ENCODE peak calls at places on chromosomes 11 and 22, in seven cellular contexts. One of them, this sample, is unnamed. For H3K9me2, the result is how much of the 10 kb centered on the place peaks cover.

GRCh38 chr11:113014262-113014661 is 53.0 kb downstream of the NCAM1 start:
- DNase-seq in GM23248: peak
- DNase-seq in GM23338: no peak
- DNase-seq in PC-3: no peak
- DNase-seq in hepatocyte: peak
- DNase-seq in HCT116: no peak
- DNase-seq in PC-9: no peak
- DNase-seq in this sample: no peak

GRCh38 chr11:78208257-78209165 is 19.8 kb downstream of the USP35 start:
- DNase-seq in GM23248: peak
- DNase-seq in GM23338: no peak
- DNase-seq in PC-3: no peak
- DNase-seq in hepatocyte: no peak
- DNase-seq in HCT116: no peak
- DNase-seq in PC-9: no peak
- DNase-seq in this sample: no peak

GRCh38 chr11:101436511-101437142 is 147.2 kb downstream of the TRPC6 start:
- DNase-seq in GM23248: peak
- DNase-seq in GM23338: peak
- DNase-seq in PC-3: peak
- DNase-seq in hepatocyte: peak
- DNase-seq in HCT116: peak
- DNase-seq in PC-9: peak
- DNase-seq in this sample: peak

GRCh38 chr11:86115542-86116385 is 46.9 kb upstream of the PICALM start:
- DNase-seq in GM23248: peak
- DNase-seq in GM23338: no peak
- DNase-seq in PC-3: peak
- DNase-seq in hepatocyte: no peak
- DNase-seq in HCT116: no peak
- DNase-seq in PC-9: no peak
- DNase-seq in this sample: no peak

GRCh38 chr11:75328426-75329277 is 22.8 kb downstream of the ARRB1 start:
- DNase-seq in GM23248: peak
- DNase-seq in GM23338: peak
- DNase-seq in PC-3: peak
- DNase-seq in hepatocyte: peak
- DNase-seq in HCT116: peak
- DNase-seq in PC-9: peak
- DNase-seq in this sample: no peak

GRCh38 chr11:61694971-61695706 is 14.9 kb downstream of the DAGLA start:
- DNase-seq in GM23248: no peak
- DNase-seq in GM23338: peak
- DNase-seq in PC-3: peak
- DNase-seq in hepatocyte: no peak
- DNase-seq in HCT116: no peak
- DNase-seq in PC-9: peak
- DNase-seq in this sample: no peak

GRCh38 chr11:62012451-62013265 is 45.2 kb upstream of the FTH1 start:
- DNase-seq in GM23248: peak
- DNase-seq in GM23338: no peak
- DNase-seq in PC-3: peak
- DNase-seq in hepatocyte: no peak
- DNase-seq in HCT116: no peak
- DNase-seq in PC-9: peak
- DNase-seq in this sample: no peak

GRCh38 chr11:71190551-71190950 is 61.8 kb downstream of the SHANK2 start:
- DNase-seq in GM23248: no peak
- DNase-seq in GM23338: no peak
- DNase-seq in PC-3: no peak
- DNase-seq in hepatocyte: no peak
- DNase-seq in HCT116: no peak
- DNase-seq in PC-9: no peak
- DNase-seq in this sample: no peak

GRCh38 chr11:66119348-66120133 is 49.5 kb downstream of the PACS1 start:
- DNase-seq in GM23248: peak
- DNase-seq in GM23338: peak
- DNase-seq in PC-3: peak
- DNase-seq in hepatocyte: peak
- DNase-seq in HCT116: peak
- DNase-seq in PC-9: peak
- DNase-seq in this sample: no peak

GRCh38 chr11:88288560-88288959 is 49.0 kb downstream of the CTSC start:
- DNase-seq in GM23248: no peak
- DNase-seq in GM23338: no peak
- DNase-seq in PC-3: peak
- DNase-seq in hepatocyte: no peak
- DNase-seq in HCT116: no peak
- DNase-seq in PC-9: no peak
- DNase-seq in this sample: no peak

GRCh38 chr11:134557571-134558257 is 145.7 kb upstream of the B3GAT1 start:
- DNase-seq in GM23248: no peak
- DNase-seq in GM23338: no peak
- DNase-seq in PC-3: peak
- DNase-seq in hepatocyte: no peak
- DNase-seq in HCT116: no peak
- DNase-seq in PC-9: no peak
- DNase-seq in this sample: no peak

GRCh38 chr11:126451211-126451802 is 95.8 kb downstream of the ST3GAL4 start:
- DNase-seq in GM23248: no peak
- DNase-seq in GM23338: no peak
- DNase-seq in PC-3: no peak
- DNase-seq in hepatocyte: no peak
- DNase-seq in HCT116: no peak
- DNase-seq in PC-9: no peak
- DNase-seq in this sample: no peak

GRCh38 chr11:95081412-95081811 is 8.2 kb upstream of the ENDOD1 start:
- DNase-seq in GM23248: no peak
- DNase-seq in GM23338: peak
- DNase-seq in PC-3: no peak
- DNase-seq in hepatocyte: no peak
- DNase-seq in HCT116: no peak
- DNase-seq in PC-9: no peak
- DNase-seq in this sample: no peak

GRCh38 chr11:20068691-20069090 is 91.6 kb downstream of the DBX1 start:
- DNase-seq in GM23248: no peak
- DNase-seq in GM23338: no peak
- DNase-seq in PC-3: no peak
- DNase-seq in hepatocyte: no peak
- DNase-seq in HCT116: no peak
- DNase-seq in PC-9: no peak
- DNase-seq in this sample: no peak

GRCh38 chr11:121711900-121712424 is 259.2 kb upstream of the SORL1-AS1 start:
- DNase-seq in GM23248: peak
- DNase-seq in GM23338: no peak
- DNase-seq in PC-3: no peak
- DNase-seq in hepatocyte: no peak
- DNase-seq in HCT116: no peak
- DNase-seq in PC-9: no peak
- DNase-seq in this sample: no peak

GRCh38 chr11:116579857-116580727 is 192.7 kb downstream of the BUD13 start:
- DNase-seq in GM23248: peak
- DNase-seq in GM23338: peak
- DNase-seq in PC-3: no peak
- DNase-seq in hepatocyte: peak
- DNase-seq in HCT116: no peak
- DNase-seq in PC-9: no peak
- DNase-seq in this sample: no peak

GRCh38 chr11:88246680-88247079 is 71.4 kb upstream of the RAB38 start:
- DNase-seq in GM23248: peak
- DNase-seq in GM23338: no peak
- DNase-seq in PC-3: peak
- DNase-seq in hepatocyte: no peak
- DNase-seq in HCT116: no peak
- DNase-seq in PC-9: no peak
- DNase-seq in this sample: no peak

GRCh38 chr22:38782402-38783094 is 11.4 kb downstream of the DNAL4 start:
- DNase-seq in GM23248: peak
- DNase-seq in GM23338: no peak
- DNase-seq in PC-3: no peak
- DNase-seq in hepatocyte: peak
- DNase-seq in HCT116: no peak
- DNase-seq in PC-9: no peak
- DNase-seq in this sample: no peak

GRCh38 chr11:59145534-59145933 is 2.9 kb downstream of the FAM111A start:
- DNase-seq in GM23248: peak
- DNase-seq in GM23338: no peak
- DNase-seq in PC-3: peak
- DNase-seq in hepatocyte: no peak
- DNase-seq in HCT116: no peak
- DNase-seq in PC-9: no peak
- DNase-seq in this sample: no peak

GRCh38 chr11:45267660-45268340 is 18.3 kb downstream of the SYT13 start:
- DNase-seq in GM23248: no peak
- DNase-seq in GM23338: no peak
- DNase-seq in PC-3: peak
- DNase-seq in hepatocyte: no peak
- DNase-seq in HCT116: no peak
- DNase-seq in PC-9: no peak
- DNase-seq in this sample: no peak

GRCh38 chr11:45266693-45267451 is 19.3 kb downstream of the SYT13 start:
- DNase-seq in GM23248: no peak
- DNase-seq in GM23338: peak
- DNase-seq in PC-3: no peak
- DNase-seq in hepatocyte: peak
- DNase-seq in HCT116: no peak
- DNase-seq in PC-9: no peak
- DNase-seq in this sample: no peak

GRCh38 chr11:45272701-45273100 is 13.4 kb downstream of the SYT13 start:
- DNase-seq in GM23248: no peak
- DNase-seq in GM23338: no peak
- DNase-seq in PC-3: peak
- DNase-seq in hepatocyte: no peak
- DNase-seq in HCT116: no peak
- DNase-seq in PC-9: no peak
- DNase-seq in this sample: peak

GRCh38 chr11:45270946-45271345 is 15.2 kb downstream of the SYT13 start:
- DNase-seq in GM23248: no peak
- DNase-seq in GM23338: no peak
- DNase-seq in PC-3: no peak
- DNase-seq in hepatocyte: no peak
- DNase-seq in HCT116: no peak
- DNase-seq in PC-9: no peak
- DNase-seq in this sample: no peak

DNA sequence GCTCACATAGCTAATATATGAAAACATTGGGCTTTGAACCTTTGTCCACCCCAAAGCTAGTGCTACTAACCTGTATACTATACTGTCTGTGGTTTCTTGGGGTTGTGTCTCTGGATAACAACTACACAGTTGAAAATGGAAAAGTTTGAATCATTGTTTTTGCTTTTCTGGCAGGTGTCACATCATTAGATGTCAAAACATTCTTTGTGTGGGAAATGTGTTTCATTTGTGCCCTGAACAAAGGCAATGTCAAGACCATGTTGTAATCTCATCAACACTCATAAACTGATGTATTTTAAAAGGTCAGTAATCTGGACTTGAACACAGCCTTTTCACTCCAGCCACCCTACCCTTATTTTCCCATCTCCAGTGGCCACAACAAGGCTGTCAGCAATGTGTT is 16.5 kb downstream of the SYT13 start:
- DNase-seq in GM23248: no peak
- DNase-seq in GM23338: no peak
- DNase-seq in PC-3: no peak
- DNase-seq in hepatocyte: no peak
- DNase-seq in HCT116: no peak
- DNase-seq in PC-9: no peak
- DNase-seq in this sample: no peak
- H3K4me3 ChIP-seq in GM23248: no peak
- H3K4me3 ChIP-seq in GM23338: no peak
- H3K4me3 ChIP-seq in PC-3: no peak
- H3K4me3 ChIP-seq in hepatocyte: no peak
- H3K4me3 ChIP-seq in HCT116: no peak
- H3K4me3 ChIP-seq in PC-9: no peak
- H3K4me3 ChIP-seq in this sample: no peak

DNA sequence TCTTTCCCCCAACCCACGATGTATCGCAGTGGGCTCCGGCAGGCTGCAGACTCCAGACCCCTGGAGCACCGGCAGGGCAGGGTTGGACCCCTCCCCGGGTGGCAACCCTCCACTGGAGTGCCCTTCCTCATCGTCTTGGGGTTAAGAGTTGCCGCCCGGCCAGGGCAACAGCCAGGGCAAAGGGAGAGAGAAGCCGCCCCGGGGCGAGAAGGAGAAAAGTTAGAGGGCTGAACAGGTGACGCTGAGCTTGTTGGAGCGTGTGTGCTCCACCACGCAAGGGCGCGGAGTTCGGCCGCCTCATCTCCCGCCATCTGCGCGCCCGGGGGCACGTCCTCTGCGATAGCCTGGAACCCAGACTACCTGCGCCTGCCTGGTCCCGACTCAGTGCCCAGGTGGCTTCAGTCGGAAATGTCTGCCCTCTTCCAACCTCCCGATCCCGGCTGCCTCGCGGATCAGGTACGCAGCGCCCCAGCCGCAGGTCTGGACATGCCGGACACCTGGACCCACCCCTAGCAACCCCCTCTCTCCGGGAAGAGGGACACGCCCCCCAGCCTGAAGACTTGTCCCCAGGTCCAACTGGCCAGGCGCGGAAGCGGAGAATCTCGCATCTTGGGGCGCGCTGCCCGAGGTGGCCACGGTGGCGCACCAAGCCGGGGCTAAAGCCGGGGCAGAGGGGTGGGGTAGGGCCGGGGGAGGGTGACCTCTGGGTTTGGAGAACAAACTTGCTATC is 1.1 kb downstream of the DSCAML1 start:
- DNase-seq in GM23248: no peak
- DNase-seq in GM23338: peak
- DNase-seq in PC-3: no peak
- DNase-seq in hepatocyte: no peak
- DNase-seq in HCT116: no peak
- DNase-seq in PC-9: no peak
- DNase-seq in this sample: no peak
- TF ChIP-seq EZH2 in GM23248: peak
- TF ChIP-seq EZH2 in GM23338: peak
- TF ChIP-seq EZH2 in PC-3: no peak
- TF ChIP-seq EZH2 in hepatocyte: peak
- TF ChIP-seq EZH2 in HCT116: no peak
- TF ChIP-seq EZH2 in PC-9: no peak
- TF ChIP-seq EZH2 in this sample: no peak

DNA sequence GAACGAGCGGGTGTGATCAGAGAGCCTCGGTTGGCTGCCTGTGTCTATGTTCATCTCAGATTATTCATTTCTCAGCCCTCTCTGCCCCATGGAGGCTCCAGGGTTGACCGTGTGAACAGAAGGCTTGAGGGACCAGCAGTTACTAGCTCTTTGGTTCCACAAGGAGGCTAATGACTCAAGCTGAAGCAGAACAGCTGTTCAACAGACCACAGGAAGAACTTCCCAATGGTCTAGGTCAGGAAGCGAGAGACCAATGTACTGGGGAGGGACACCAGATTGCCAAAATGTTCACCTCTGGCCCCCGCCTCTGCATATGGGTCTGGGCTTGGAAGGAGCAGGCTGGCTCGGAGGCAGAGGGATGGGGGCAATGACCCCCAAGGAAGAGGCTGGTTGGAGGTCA is 14.7 kb upstream of the PDE2A start:
- DNase-seq in GM23248: no peak
- DNase-seq in GM23338: no peak
- DNase-seq in PC-3: no peak
- DNase-seq in hepatocyte: no peak
- DNase-seq in HCT116: no peak
- DNase-seq in PC-9: no peak
- DNase-seq in this sample: no peak
- H3K9me2 ChIP-seq in GM23248: under half
- H3K9me2 ChIP-seq in GM23338: under half
- H3K9me2 ChIP-seq in PC-3: under half
- H3K9me2 ChIP-seq in hepatocyte: under half
- H3K9me2 ChIP-seq in HCT116: under half
- H3K9me2 ChIP-seq in PC-9: under half
- H3K9me2 ChIP-seq in this sample: under half

GRCh38 chr22:40651057-40651456 is 14.5 kb upstream of the MRTFA start:
- DNase-seq in GM23248: peak
- DNase-seq in GM23338: no peak
- DNase-seq in PC-3: no peak
- DNase-seq in hepatocyte: no peak
- DNase-seq in HCT116: no peak
- DNase-seq in PC-9: no peak
- DNase-seq in this sample: no peak
- H3K4me3 ChIP-seq in GM23248: peak
- H3K4me3 ChIP-seq in GM23338: no peak
- H3K4me3 ChIP-seq in PC-3: peak
- H3K4me3 ChIP-seq in hepatocyte: no peak
- H3K4me3 ChIP-seq in HCT116: peak
- H3K4me3 ChIP-seq in PC-9: peak
- H3K4me3 ChIP-seq in this sample: peak